ENCODE peak calls at places on chromosome 19, in seven cellular contexts. W is AG04450, D is prostate gland, Y is BJ, X is MCF 10A, C is tibial nerve, G is spleen. S is an unnamed sample.

GRCh38 chr19:30162718-30163117 is 209.5 kb upstream of the ZNF536 start:
- DNase-seq in W (no peak), D (no peak), Y (no peak), X (no peak), C (no peak), G (no peak), S (no peak)

GRCh38 chr19:46639356-46640061 is 3.5 kb upstream of the GNG8 start:
- DNase-seq in W (no peak), D (no peak), Y (peak; percentile 59), X (no peak), C (no peak), G (peak; percentile 81), S (no peak)

GRCh38 chr19:17026041-17026658 is 460 bp downstream of the CPAMD8 start:
- DNase-seq in W (no peak), D (peak; percentile 29), Y (no peak), X (no peak), C (no peak), G (no peak), S (no peak)

GRCh38 chr19:27759896-27760295 is 1453.1 kb downstream of the UQCRFS1 start:
- DNase-seq in W (no peak), D (no peak), Y (no peak), X (no peak), C (no peak), G (no peak), S (no peak)

GRCh38 chr19:35901055-35901644 is 810 bp upstream of the NFKBID start:
- DNase-seq in W (no peak), D (no peak), Y (peak; percentile 45), X (no peak), C (no peak), G (peak; percentile 81), S (no peak)

GRCh38 chr19:58572026-58572817 is 913 bp downstream of the MZF1 start:
- DNase-seq in W (no peak), D (no peak), Y (no peak), X (no peak), C (no peak), G (no peak), S (peak; percentile 41)

GRCh38 chr19:34118879-34119748 is 53.2 kb upstream of the LSM14A start:
- DNase-seq in W (no peak), D (no peak), Y (no peak), X (no peak), C (no peak), G (no peak), S (no peak)

GRCh38 chr19:44847144-44848035 is 1.3 kb downstream of the NECTIN2 start:
- DNase-seq in W (no peak), D (peak; percentile 86), Y (no peak), X (peak; percentile 62), C (peak; percentile 62), G (peak; percentile 85), S (no peak)

GRCh38 chr19:5432687-5433086 is 22.5 kb upstream of the ZNRF4 start:
- DNase-seq in W (no peak), D (no peak), Y (no peak), X (no peak), C (no peak), G (no peak), S (no peak)

GRCh38 chr19:5425260-5425659 is 30.0 kb upstream of the ZNRF4 start:
- DNase-seq in W (no peak), D (no peak), Y (no peak), X (no peak), C (no peak), G (peak; percentile 0), S (no peak)

GRCh38 chr19:5434970-5435641 is 20.1 kb upstream of the ZNRF4 start:
- DNase-seq in W (peak; percentile 46), D (no peak), Y (peak; percentile 28), X (peak; percentile 78), C (no peak), G (no peak), S (no peak)

GRCh38 chr19:5434351-5434917 is 20.8 kb upstream of the ZNRF4 start:
- DNase-seq in W (no peak), D (no peak), Y (no peak), X (no peak), C (no peak), G (no peak), S (no peak)

DNA sequence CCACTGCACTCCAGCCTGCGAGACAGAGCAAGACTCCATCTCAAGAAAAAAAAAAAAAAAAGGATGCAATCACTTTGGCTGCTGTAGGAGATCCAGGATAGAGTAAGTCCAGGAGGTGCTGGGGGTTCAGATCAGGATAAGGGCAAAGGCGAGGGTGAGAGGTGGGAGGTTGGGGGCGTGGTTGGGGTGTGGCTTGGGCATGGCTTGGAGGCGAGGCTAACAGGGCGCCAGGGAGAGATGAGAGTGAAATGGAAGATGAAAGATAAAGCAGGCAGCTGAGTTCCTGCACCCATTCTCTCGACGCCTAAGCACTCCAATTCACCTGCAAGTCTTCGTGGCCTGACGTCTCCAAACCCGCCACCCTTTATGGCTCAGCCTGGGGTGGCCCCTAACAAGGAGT is 25.0 kb upstream of the ZNRF4 start:
- DNase-seq in W (no peak), D (no peak), Y (no peak), X (no peak), C (no peak), G (no peak), S (no peak)
- TF ChIP-seq CTCF in W (no peak), D (no peak), Y (no peak), X (no peak), C (no peak), G (no peak), S (no peak)

GRCh38 chr19:19110410-19111137 is 27.7 kb downstream of the TMEM161A start:
- DNase-seq in W (no peak), D (no peak), Y (no peak), X (no peak), C (no peak), G (no peak), S (no peak)
- TF ChIP-seq CTCF in W (peak; percentile 38), D (no peak), Y (no peak), X (no peak), C (no peak), G (no peak), S (peak; percentile 69)

DNA sequence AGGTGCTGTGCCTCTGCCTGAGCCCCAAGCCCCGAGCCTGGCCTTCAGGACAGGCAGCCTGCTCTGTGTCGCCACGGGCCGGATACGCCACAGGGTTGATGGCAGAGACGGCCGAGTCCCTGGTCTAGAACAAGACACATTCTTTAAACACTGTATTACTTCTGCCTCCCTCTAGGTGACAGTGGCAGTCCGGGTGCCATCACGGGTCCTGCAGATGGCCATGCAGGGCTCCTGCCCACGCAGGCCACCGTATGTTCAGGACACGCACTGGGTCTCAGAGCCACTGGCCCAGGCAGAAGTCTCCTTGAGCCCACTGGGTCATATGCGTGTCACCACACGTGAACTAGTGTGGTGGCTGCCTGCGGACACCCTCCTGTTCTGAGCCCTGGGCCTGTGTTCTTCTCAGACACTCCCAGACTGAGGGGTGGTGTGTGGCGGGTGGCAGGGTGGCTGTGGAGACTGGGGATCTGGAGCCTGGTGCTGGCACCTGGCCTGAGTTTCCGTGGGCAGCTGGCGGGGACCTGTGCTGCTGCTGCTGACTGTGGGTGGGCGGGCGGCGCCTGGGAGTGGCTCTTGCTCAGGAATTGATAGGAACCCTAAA is 4.4 kb downstream of the PLEKHJ1 start:
- DNase-seq in W (no peak), D (no peak), Y (no peak), X (no peak), C (no peak), G (no peak), S (no peak)
- TF ChIP-seq CTCF in W (no peak), D (no peak), Y (no peak), X (no peak), C (no peak), G (no peak), S (peak; percentile 48)

GRCh38 chr19:10418281-10419199 is 1.8 kb upstream of the PDE4A start:
- DNase-seq in W (no peak), D (no peak), Y (no peak), X (no peak), C (no peak), G (no peak), S (no peak)
- TF ChIP-seq CTCF in W (peak; percentile 27), D (no peak), Y (peak; percentile 27), X (no peak), C (no peak), G (no peak), S (peak; percentile 21)

GRCh38 chr19:49573009-49573408 is 7.3 kb downstream of the NOSIP start:
- DNase-seq in W (no peak), D (no peak), Y (no peak), X (no peak), C (no peak), G (no peak), S (no peak)

GRCh38 chr19:49573451-49573850 is 6.9 kb downstream of the NOSIP start:
- DNase-seq in W (no peak), D (no peak), Y (no peak), X (no peak), C (no peak), G (no peak), S (no peak)

GRCh38 chr19:49570138-49570856 is 10.1 kb downstream of the NOSIP start:
- DNase-seq in W (peak; percentile 73), D (peak; percentile 53), Y (no peak), X (peak; percentile 91), C (peak; percentile 72), G (no peak), S (no peak)

GRCh38 chr19:49574206-49574755 is 6.1 kb downstream of the NOSIP start:
- DNase-seq in W (no peak), D (no peak), Y (no peak), X (no peak), C (no peak), G (no peak), S (no peak)

GRCh38 chr19:49570997-49571676 is 9.2 kb downstream of the NOSIP start:
- DNase-seq in W (no peak), D (no peak), Y (no peak), X (no peak), C (no peak), G (no peak), S (no peak)
- TF ChIP-seq CTCF in W (no peak), D (no peak), Y (no peak), X (no peak), C (no peak), G (peak; percentile 21), S (peak; percentile 17)